ENCODE peak calls at places on chromosomes 4 and X, in five cellular contexts. N is GM13976, A is Calu3, S is NCI-H510A treated with DMSO at 0.1 percent for 48 hours, G is Karpas-422. X is an unnamed sample.

GRCh38 chr4:178395798-178396197 is 953.6 kb upstream of the AGA start:
- DNase-seq in A (no peak), G (no peak), N (no peak), S (no peak), X (no peak)

GRCh38 chr4:113278324-113278934 is 229.0 kb downstream of the ANK2 start:
- DNase-seq in G (peak), A (peak), S (peak), N (peak), X (peak)

GRCh38 chr4:108644237-108644636 is 6.2 kb upstream of the OSTC start:
- DNase-seq in A (no peak), S (no peak), N (no peak), G (no peak), X (no peak)

GRCh38 chr4:141099326-141099725 is 33.9 kb downstream of the RNF150 start:
- DNase-seq in G (no peak), A (no peak), S (no peak), N (no peak), X (no peak)

GRCh38 chrX:119655125-119655524 is 37.8 kb downstream of the SEPTIN6 start:
- DNase-seq in A (no peak), S (no peak), G (no peak), N (peak), X (peak)

GRCh38 chrX:2495595-2495994 is 5.2 kb downstream of the DHRSX start:
- DNase-seq in A (no peak), S (no peak), N (no peak), G (no peak), X (no peak)

GRCh38 chr4:106738121-106738520 is 298.0 kb downstream of the DKK2 start:
- DNase-seq in G (no peak), S (no peak), N (no peak), A (no peak), X (no peak)

GRCh38 chrX:39438603-39439602 is 637.6 kb downstream of the MID1IP1 start:
- DNase-seq in S (no peak), G (no peak), N (no peak), A (no peak), X (no peak)

GRCh38 chr4:28557755-28558154 is 1697.1 kb downstream of the STIM2 start:
- DNase-seq in A (no peak), S (no peak), G (no peak), N (no peak), X (no peak)

GRCh38 chr4:180923476-180923875 is 1319.7 kb upstream of the TENM3 start:
- DNase-seq in N (no peak), G (no peak), S (no peak), A (no peak), X (no peak)

GRCh38 chrX:19625612-19626011 is 110.3 kb upstream of the MAP3K15 start:
- DNase-seq in A (no peak), S (no peak), G (no peak), N (no peak), X (no peak)

GRCh38 chr4:90281956-90282355 is 154.8 kb downstream of the CCSER1 start:
- DNase-seq in A (no peak), G (no peak), S (no peak), N (no peak), X (no peak)

GRCh38 chr4:77354550-77354949 is 197.5 kb downstream of the CCNG2 start:
- DNase-seq in N (no peak), G (no peak), S (peak), A (no peak), X (no peak)

GRCh38 chrX:144616317-144616716 is 631.0 kb upstream of the SPANXN1 start:
- DNase-seq in G (no peak), A (no peak), N (no peak), S (no peak), X (no peak)

GRCh38 chr4:26859762-26860156 is 882 bp upstream of the STIM2 start:
- DNase-seq in A (no peak), G (peak), N (no peak), S (no peak), X (no peak)

GRCh38 chr4:48653217-48654014 is 126.7 kb downstream of the FRYL start:
- DNase-seq in S (no peak), A (no peak), N (no peak), G (no peak), X (no peak)

GRCh38 chr4:184259081-184259480 is 41.4 kb upstream of the ENPP6 start:
- DNase-seq in A (no peak), N (no peak), G (no peak), S (no peak), X (no peak)

GRCh38 chr4:14404730-14405129 is 597.6 kb upstream of the CPEB2 start:
- DNase-seq in G (no peak), A (no peak), N (no peak), S (no peak), X (no peak)

GRCh38 chr4:145217339-145217738 is 37.0 kb upstream of the OTUD4 start:
- DNase-seq in N (no peak), A (no peak), S (no peak), G (no peak), X (no peak)

GRCh38 chr4:155906554-155907247 is 3.2 kb downstream of the TDO2 start:
- DNase-seq in S (no peak), N (no peak), A (no peak), G (no peak), X (no peak)

GRCh38 chr4:173777421-173777820 is 247.4 kb upstream of the HAND2 start:
- DNase-seq in S (no peak), N (no peak), G (no peak), A (no peak), X (no peak)

GRCh38 chr4:170652571-170652970 is 562.8 kb upstream of the AADAT start:
- DNase-seq in N (no peak), G (no peak), A (no peak), S (no peak), X (no peak)

GRCh38 chr4:97910005-97910404 is 233.3 kb downstream of the STPG2 start:
- DNase-seq in S (peak), N (no peak), A (no peak), G (no peak), X (no peak)

GRCh38 chr4:157824006-157824405 is 348.8 kb downstream of the GASK1B start:
- DNase-seq in G (no peak), S (no peak), N (no peak), A (peak), X (no peak)

GRCh38 chr4:109121561-109121960 is 180.9 kb downstream of the COL25A1 start:
- DNase-seq in S (no peak), A (no peak), G (no peak), N (no peak), X (no peak)

X was measured in T follicular helper cell.